ENCODE peak calls at places on chromosomes 7 and 10, in four cellular contexts. One of them, this sample, is unnamed.
A peak's percentile ranks its signal among the peaks of the same experiment; 100 is the strongest.

GRCh38 chr10:118710487-118710886 is 44.3 kb downstream of the CACUL1 start:
- DNase-seq in GM12878: no peak
- DNase-seq in K562: no peak
- DNase-seq in HepG2: no peak
- DNase-seq in this sample: no peak

GRCh38 chr7:93337047-93337446 is 104.9 kb downstream of the VPS50 start:
- DNase-seq in HepG2: peak; percentile 1
- DNase-seq in K562: no peak
- DNase-seq in GM12878: no peak
- DNase-seq in this sample: no peak

GRCh38 chr10:75283150-75284096 is 47.7 kb upstream of the COMTD1 start:
- DNase-seq in HepG2: no peak
- DNase-seq in GM12878: no peak
- DNase-seq in K562: peak; percentile 29
- DNase-seq in this sample: peak; percentile 54

GRCh38 chr10:124926548-124926947 is 15.4 kb upstream of the ZRANB1 start:
- DNase-seq in GM12878: no peak
- DNase-seq in K562: no peak
- DNase-seq in HepG2: no peak
- DNase-seq in this sample: no peak

GRCh38 chr7:149707448-149707886 is 65.9 kb downstream of the ZNF467 start:
- DNase-seq in GM12878: no peak
- DNase-seq in HepG2: peak; percentile 18
- DNase-seq in K562: peak; percentile 33
- DNase-seq in this sample: no peak

GRCh38 chr7:136009488-136010079 is 32.4 kb upstream of the MTPN start:
- DNase-seq in K562: peak; percentile 79
- DNase-seq in HepG2: peak; percentile 16
- DNase-seq in GM12878: no peak
- DNase-seq in this sample: peak; percentile 45

GRCh38 chr7:8881916-8882315 is 448.5 kb downstream of the NXPH1 start:
- DNase-seq in K562: peak; percentile 1
- DNase-seq in HepG2: no peak
- DNase-seq in GM12878: no peak
- DNase-seq in this sample: no peak

GRCh38 chr10:79582096-79582495 is 21.9 kb upstream of the SFTPA2 start:
- DNase-seq in GM12878: no peak
- DNase-seq in K562: no peak
- DNase-seq in HepG2: no peak
- DNase-seq in this sample: no peak

GRCh38 chr7:96221888-96222287 is 100.0 kb downstream of the SLC25A13 start:
- DNase-seq in HepG2: no peak
- DNase-seq in GM12878: no peak
- DNase-seq in K562: no peak
- DNase-seq in this sample: no peak

GRCh38 chr10:119283818-119284217 is 76.4 kb downstream of the GRK5 start:
- DNase-seq in HepG2: no peak
- DNase-seq in GM12878: peak; percentile 41
- DNase-seq in K562: no peak
- DNase-seq in this sample: no peak

GRCh38 chr10:90148121-90148855 is 446.9 kb downstream of the KIF20B start:
- DNase-seq in HepG2: peak; percentile 3
- DNase-seq in K562: no peak
- DNase-seq in GM12878: no peak
- DNase-seq in this sample: peak; percentile 10

GRCh38 chr10:34163075-34163905 is 651.8 kb downstream of the PARD3 start:
- DNase-seq in K562: peak; percentile 78
- DNase-seq in HepG2: no peak
- DNase-seq in GM12878: no peak
- DNase-seq in this sample: no peak

GRCh38 chr7:142753366-142753765 is 4.1 kb downstream of the PRSS1 start:
- DNase-seq in HepG2: no peak
- DNase-seq in GM12878: no peak
- DNase-seq in K562: no peak
- DNase-seq in this sample: no peak

GRCh38 chr7:36045830-36046341 is 107.2 kb upstream of the EEPD1 start:
- DNase-seq in K562: no peak
- DNase-seq in GM12878: no peak
- DNase-seq in HepG2: no peak
- DNase-seq in this sample: no peak

GRCh38 chr10:110751845-110752244 is 107.7 kb downstream of the RBM20 start:
- DNase-seq in GM12878: peak; percentile 11
- DNase-seq in K562: no peak
- DNase-seq in HepG2: no peak
- DNase-seq in this sample: no peak

GRCh38 chr7:8070451-8071180 is 102.0 kb downstream of the GLCCI1 start:
- DNase-seq in HepG2: no peak
- DNase-seq in K562: no peak
- DNase-seq in GM12878: no peak
- DNase-seq in this sample: no peak

GRCh38 chr7:102288285-102288930 is 1.7 kb downstream of the SH2B2 start:
- DNase-seq in K562: peak; percentile 41
- DNase-seq in HepG2: no peak
- DNase-seq in GM12878: no peak
- DNase-seq in this sample: no peak

GRCh38 chr10:3077940-3078630 is 10.7 kb downstream of the PFKP start:
- DNase-seq in HepG2: no peak
- DNase-seq in K562: no peak
- DNase-seq in GM12878: no peak
- DNase-seq in this sample: peak; percentile 66

GRCh38 chr10:37860494-37861190 is 3.2 kb upstream of the ZNF248 start:
- DNase-seq in K562: no peak
- DNase-seq in GM12878: no peak
- DNase-seq in HepG2: peak; percentile 27
- DNase-seq in this sample: no peak

GRCh38 chr10:98321203-98321780 is 53.3 kb upstream of the LOXL4 start:
- DNase-seq in HepG2: no peak
- DNase-seq in GM12878: no peak
- DNase-seq in K562: no peak
- DNase-seq in this sample: no peak

GRCh38 chr7:101818699-101819071 is 1.3 kb downstream of the CUX1 start:
- DNase-seq in K562: no peak
- DNase-seq in HepG2: peak; percentile 49
- DNase-seq in GM12878: no peak
- DNase-seq in this sample: no peak

GRCh38 chr7:41501466-41501865 is 201.4 kb downstream of the INHBA start:
- DNase-seq in GM12878: no peak
- DNase-seq in HepG2: no peak
- DNase-seq in K562: no peak
- DNase-seq in this sample: no peak

GRCh38 chr7:132590162-132590561 is 13.9 kb upstream of the PLXNA4 start:
- DNase-seq in GM12878: no peak
- DNase-seq in K562: no peak
- DNase-seq in HepG2: no peak
- DNase-seq in this sample: no peak

GRCh38 chr7:156017916-156018700 is 205.8 kb upstream of the SHH start:
- DNase-seq in HepG2: no peak
- DNase-seq in K562: no peak
- DNase-seq in GM12878: no peak
- DNase-seq in this sample: no peak

GRCh38 chr10:132671171-132672154 is 114.5 kb downstream of the NKX6-2 start:
- DNase-seq in HepG2: no peak
- DNase-seq in K562: peak; percentile 49
- DNase-seq in GM12878: no peak
- DNase-seq in this sample: no peak

GRCh38 chr7:44846816-44847508 is 925 bp downstream of the H2AZ2 start:
- DNase-seq in GM12878: no peak
- DNase-seq in HepG2: no peak
- DNase-seq in K562: no peak
- DNase-seq in this sample: no peak

GRCh38 chr7:50863053-50863452 is 80.4 kb upstream of the GRB10 start:
- DNase-seq in GM12878: no peak
- DNase-seq in HepG2: no peak
- DNase-seq in K562: no peak
- DNase-seq in this sample: no peak

GRCh38 chr10:46524471-46525176 is 31.8 kb downstream of the GPRIN2 start:
- DNase-seq in HepG2: no peak
- DNase-seq in K562: peak; percentile 45
- DNase-seq in GM12878: no peak
- DNase-seq in this sample: no peak

GRCh38 chr7:38070718-38071117 is 107.3 kb upstream of the STARD3NL start:
- DNase-seq in GM12878: no peak
- DNase-seq in HepG2: no peak
- DNase-seq in K562: peak; percentile 45
- DNase-seq in this sample: peak; percentile 65

GRCh38 chr10:78899996-78900714 is 168.6 kb upstream of the ZMIZ1 start:
- DNase-seq in GM12878: no peak
- DNase-seq in HepG2: peak; percentile 38
- DNase-seq in K562: no peak
- DNase-seq in this sample: no peak

GRCh38 chr10:1036341-1036791 is 10.7 kb upstream of the IDI2 start:
- DNase-seq in GM12878: no peak
- DNase-seq in K562: peak; percentile 28
- DNase-seq in HepG2: no peak
- DNase-seq in this sample: no peak

GRCh38 chr10:114648368-114648767 is 9.7 kb downstream of the ABLIM1 start:
- DNase-seq in HepG2: peak; percentile 68
- DNase-seq in GM12878: no peak
- DNase-seq in K562: no peak
- DNase-seq in this sample: no peak

GRCh38 chr7:47893238-47893637 is 55.0 kb downstream of the PKD1L1 start:
- DNase-seq in HepG2: peak; percentile 13
- DNase-seq in K562: peak; percentile 38
- DNase-seq in GM12878: no peak
- DNase-seq in this sample: peak; percentile 69

GRCh38 chr7:11298220-11298619 is 324.5 kb downstream of the PHF14 start:
- DNase-seq in HepG2: no peak
- DNase-seq in K562: peak; percentile 47
- DNase-seq in GM12878: no peak
- DNase-seq in this sample: no peak

GRCh38 chr7:50387351-50387750 is 62.8 kb downstream of the FIGNL1 start:
- DNase-seq in GM12878: no peak
- DNase-seq in HepG2: no peak
- DNase-seq in K562: no peak
- DNase-seq in this sample: no peak

GRCh38 chr10:73206385-73206784 is 38.5 kb downstream of the FAM149B1 start:
- DNase-seq in HepG2: no peak
- DNase-seq in K562: no peak
- DNase-seq in GM12878: no peak
- DNase-seq in this sample: no peak

GRCh38 chr7:149598721-149599308 is 101.2 kb upstream of the ZNF746 start:
- DNase-seq in HepG2: peak; percentile 7
- DNase-seq in K562: peak; percentile 54
- DNase-seq in GM12878: no peak
- DNase-seq in this sample: peak; percentile 49

DNA sequence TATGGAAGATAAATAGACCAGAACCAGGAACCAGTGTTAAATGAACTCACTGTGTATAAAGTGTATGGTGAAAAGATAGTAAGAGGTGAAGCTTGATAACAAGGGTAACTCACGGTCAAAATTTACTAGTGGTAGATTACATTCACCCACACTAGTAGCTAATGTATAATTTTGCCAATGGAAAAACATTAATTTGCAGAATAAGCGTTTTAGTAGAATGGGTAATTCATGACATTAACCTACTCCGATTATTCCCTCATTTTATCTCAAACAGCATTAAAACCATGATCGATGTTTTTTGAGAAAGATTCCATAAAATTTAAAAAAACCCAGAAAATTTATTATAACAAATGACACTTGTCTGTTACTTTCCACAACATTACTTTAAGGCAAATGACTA is 57.7 kb upstream of the PPP1R3A start:
- DNase-seq in K562: no peak
- DNase-seq in HepG2: no peak
- DNase-seq in GM12878: no peak
- DNase-seq in this sample: no peak
- TF ChIP-seq FOXK2 in K562: no peak
- TF ChIP-seq FOXK2 in HepG2: no peak
- TF ChIP-seq FOXK2 in GM12878: no peak
- TF ChIP-seq FOXK2 in this sample: no peak

GRCh38 chr7:127792528-127793342 is 140.7 kb downstream of the SND1 start:
- DNase-seq in K562: peak; percentile 77
- DNase-seq in HepG2: peak; percentile 23
- DNase-seq in GM12878: no peak
- DNase-seq in this sample: peak; percentile 44
- TF ChIP-seq FOXK2 in K562: no peak
- TF ChIP-seq FOXK2 in HepG2: no peak
- TF ChIP-seq FOXK2 in GM12878: no peak
- TF ChIP-seq FOXK2 in this sample: no peak

DNA sequence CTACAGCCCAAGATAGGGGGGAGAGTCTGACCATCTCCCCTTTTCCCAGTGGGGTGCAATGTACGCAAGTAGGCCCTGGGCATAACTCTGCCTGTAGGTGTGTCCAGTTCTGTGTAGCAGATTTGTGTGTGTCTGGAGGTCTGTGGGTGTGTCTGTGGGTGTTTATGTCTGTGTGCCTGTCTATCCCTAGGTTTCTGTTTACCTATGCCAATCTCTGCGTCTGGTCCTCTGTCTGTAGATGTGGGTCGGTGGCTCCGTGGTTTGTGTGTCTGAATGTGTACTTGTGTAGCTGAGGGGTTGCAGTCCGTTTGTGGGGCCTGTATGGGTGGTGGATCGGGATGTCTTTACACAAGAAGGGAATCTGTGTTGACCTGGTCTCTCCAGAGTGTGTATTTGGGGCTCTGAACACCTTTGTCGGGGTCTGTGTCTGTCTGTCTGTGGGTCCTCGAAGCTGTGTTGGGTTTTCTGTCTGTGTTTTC is 948 bp downstream of the NYAP1 start:
- DNase-seq in GM12878: no peak
- DNase-seq in HepG2: no peak
- DNase-seq in K562: no peak
- DNase-seq in this sample: no peak
- TF ChIP-seq FOXK2 in GM12878: no peak
- TF ChIP-seq FOXK2 in HepG2: no peak
- TF ChIP-seq FOXK2 in K562: no peak
- TF ChIP-seq FOXK2 in this sample: no peak

DNA sequence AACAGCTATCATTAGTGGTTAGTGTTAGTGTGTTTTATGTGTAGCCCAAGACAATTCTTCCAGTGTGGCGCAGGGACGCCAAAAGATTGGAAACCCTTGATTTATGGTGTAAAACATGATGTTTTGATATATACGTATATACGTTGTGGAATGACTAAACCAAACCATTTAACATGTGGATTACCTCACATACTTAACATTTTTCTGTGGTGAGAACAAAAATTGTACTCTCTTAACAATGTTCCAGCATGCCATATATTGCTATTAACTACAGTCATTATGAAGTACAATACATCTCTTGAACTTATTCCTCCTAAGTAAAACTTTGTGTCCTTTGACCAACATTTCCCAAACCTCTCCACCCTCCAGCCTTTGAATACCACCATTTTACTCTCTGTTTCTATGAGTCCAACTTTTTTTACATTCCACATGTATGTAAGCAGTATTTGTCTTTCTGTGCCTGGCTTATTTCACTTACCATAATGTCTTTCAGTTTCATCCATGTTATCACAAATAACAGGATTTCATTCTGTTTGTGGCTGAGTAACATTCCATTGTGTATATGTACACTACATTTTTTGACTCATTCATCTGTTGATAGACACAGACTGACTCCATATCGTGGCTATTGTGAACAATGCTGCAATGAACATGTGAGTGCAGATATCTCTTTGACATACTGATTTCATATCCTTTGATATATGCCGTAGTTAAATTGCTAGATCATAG is 42.2 kb upstream of the MAGI2 start:
- DNase-seq in HepG2: no peak
- DNase-seq in K562: no peak
- DNase-seq in GM12878: no peak
- DNase-seq in this sample: no peak
- TF ChIP-seq FOXK2 in HepG2: no peak
- TF ChIP-seq FOXK2 in K562: no peak
- TF ChIP-seq FOXK2 in GM12878: no peak
- TF ChIP-seq FOXK2 in this sample: no peak

This sample was measured in HEK293T.